ENCODE peak calls at places on chromosomes 13 and 19, in ten cellular contexts. W is cardiac muscle cell; Y is CD8-positive, alpha-beta memory T cell; I is stomach; V is astrocyte; Q is sigmoid colon; B is mammary epithelial cell; O is left ventricle myocardium inferior; A is osteoblast; K is pancreas. R is an unnamed sample.

GRCh38 chr19:9323557-9323918 is 441 bp upstream of the ZNF559 start:
- DNase-seq in W (peak; percentile 91), Y (peak; percentile 52), I (peak; percentile 55), V (peak; percentile 80), Q (peak; percentile 85), B (peak; percentile 69), O (peak; percentile 67), A (peak; percentile 70), K (peak; percentile 49), R (peak; percentile 77)

GRCh38 chr13:74134777-74135305 is 637 bp upstream of the KLF12 start:
- DNase-seq in W (no peak), Y (peak; percentile 61), I (peak; percentile 67), V (no peak), Q (peak; percentile 74), B (no peak), O (peak; percentile 66), A (peak; percentile 86), K (peak; percentile 41), R (no peak)

GRCh38 chr19:51012661-51013190 is 6.8 kb downstream of the KLK10 start:
- DNase-seq in W (no peak), Y (no peak), I (no peak), V (no peak), Q (no peak), B (no peak), O (no peak), A (peak; percentile 42), K (no peak), R (no peak)

GRCh38 chr13:110913322-110913721 is 1.5 kb downstream of the ANKRD10 start:
- DNase-seq in W (no peak), Y (no peak), I (peak; percentile 33), V (peak; percentile 20), Q (no peak), B (peak; percentile 49), O (no peak), A (no peak), K (no peak), R (no peak)

GRCh38 chr13:44605275-44605674 is 29.1 kb upstream of the TSC22D1 start:
- DNase-seq in W (peak; percentile 6), Y (no peak), I (no peak), V (no peak), Q (no peak), B (no peak), O (no peak), A (no peak), K (no peak), R (no peak)

GRCh38 chr13:22369840-22370239 is 699.0 kb downstream of the FGF9 start:
- DNase-seq in W (no peak), Y (no peak), I (no peak), V (no peak), Q (no peak), B (no peak), O (no peak), A (no peak), K (no peak), R (no peak)

GRCh38 chr13:102609696-102610095 is 12.9 kb downstream of the TPP2 start:
- DNase-seq in W (no peak), Y (no peak), I (no peak), V (no peak), Q (no peak), B (no peak), O (no peak), A (no peak), K (no peak), R (no peak)

GRCh38 chr13:59755647-59756290 is 408.0 kb downstream of the DIAPH3 start:
- DNase-seq in W (no peak), Y (no peak), I (no peak), V (no peak), Q (no peak), B (peak; percentile 72), O (no peak), A (peak; percentile 49), K (no peak), R (no peak)

GRCh38 chr13:100209857-100210580 is 121.1 kb downstream of the PCCA start:
- DNase-seq in W (peak; percentile 60), Y (no peak), I (no peak), V (peak; percentile 85), Q (no peak), B (peak; percentile 76), O (no peak), A (peak; percentile 41), K (no peak), R (no peak)

GRCh38 chr19:28500982-28501633 is 711.8 kb downstream of the UQCRFS1 start:
- DNase-seq in W (no peak), Y (no peak), I (no peak), V (no peak), Q (peak; percentile 34), B (no peak), O (no peak), A (no peak), K (no peak), R (no peak)

GRCh38 chr19:15251010-15251748 is 18.9 kb upstream of the EPHX3 start:
- DNase-seq in W (peak; percentile 69), Y (no peak), I (no peak), V (peak; percentile 85), Q (no peak), B (no peak), O (no peak), A (peak; percentile 89), K (no peak), R (peak; percentile 64)

GRCh38 chr13:111905609-111905945 is 161.4 kb upstream of the SOX1 start:
- DNase-seq in W (no peak), Y (no peak), I (no peak), V (no peak), Q (no peak), B (no peak), O (no peak), A (no peak), K (no peak), R (peak; percentile 11)

DNA sequence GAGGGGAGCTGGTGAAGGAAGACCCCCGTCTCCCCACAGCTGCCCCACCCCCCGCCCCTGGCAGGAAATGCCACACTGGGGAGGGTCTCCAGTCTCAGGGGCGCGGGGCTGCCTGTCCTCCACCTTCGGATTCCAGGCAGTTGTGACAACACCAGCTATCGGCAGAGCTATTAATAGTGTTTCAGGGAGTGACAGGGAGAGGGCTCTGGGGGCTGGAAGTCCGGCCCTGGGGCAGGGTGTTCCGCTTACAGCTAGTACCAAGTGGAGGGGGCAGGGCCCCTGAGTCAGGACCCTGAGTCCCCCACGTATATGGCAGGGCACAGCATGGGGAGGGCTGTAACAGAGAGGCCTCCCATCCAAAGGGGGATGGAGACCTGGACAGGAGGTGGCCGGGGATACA is 4.1 kb downstream of the SIX5 start:
- DNase-seq in W (no peak), Y (no peak), I (no peak), V (no peak), Q (peak; percentile 66), B (no peak), O (peak; percentile 66), A (no peak), K (peak; percentile 35), R (no peak)
- H3K4me1 ChIP-seq in W (peaks cover 48% of the 10 kb centered on the region), Y (no peaks in the 10 kb centered on the region), I (peaks cover 44% of the 10 kb centered on the region), V (peaks cover 32% of the 10 kb centered on the region), Q (peaks cover 43% of the 10 kb centered on the region), B (peaks cover 28% of the 10 kb centered on the region), O (peaks cover 60% of the 10 kb centered on the region), A (peaks cover 18% of the 10 kb centered on the region), K (peaks cover 17% of the 10 kb centered on the region), R (peaks cover 63% of the 10 kb centered on the region)

GRCh38 chr19:18682807-18683108 is 722 bp upstream of the CRTC1 start:
- DNase-seq in W (no peak), Y (no peak), I (no peak), V (no peak), Q (no peak), B (no peak), O (no peak), A (peak; percentile 77), K (no peak), R (no peak)

GRCh38 chr19:18683955-18684641 is 618 bp downstream of the CRTC1 start:
- DNase-seq in W (no peak), Y (no peak), I (no peak), V (no peak), Q (no peak), B (no peak), O (no peak), A (peak; percentile 59), K (peak; percentile 54), R (no peak)

GRCh38 chr19:18683109-18683954 is at the start of gene CRTC1:
- DNase-seq in W (peak; percentile 91), Y (peak; percentile 90), I (peak; percentile 90), V (peak; percentile 44), Q (peak; percentile 94), B (peak; percentile 75), O (peak; percentile 86), A (peak; percentile 100), K (peak; percentile 92), R (peak; percentile 78)

GRCh38 chr19:18685597-18686164 is 2.2 kb downstream of the CRTC1 start:
- DNase-seq in W (peak; percentile 22), Y (no peak), I (no peak), V (no peak), Q (no peak), B (no peak), O (no peak), A (peak; percentile 75), K (no peak), R (no peak)

GRCh38 chr19:18684642-18684993 is 1.1 kb downstream of the CRTC1 start:
- DNase-seq in W (no peak), Y (no peak), I (no peak), V (no peak), Q (no peak), B (no peak), O (no peak), A (peak; percentile 55), K (no peak), R (no peak)
- H3K4me3 ChIP-seq in W (no peak overlapping the region), Y (peak overlapping the region; percentile 74), I (peak overlapping the region; percentile 61), V (no peak overlapping the region), Q (no peak overlapping the region), B (no peak overlapping the region), O (peak overlapping the region; percentile 70), A (peak overlapping the region; percentile 83), K (peak overlapping the region; percentile 51), R (no peak overlapping the region)

DNA sequence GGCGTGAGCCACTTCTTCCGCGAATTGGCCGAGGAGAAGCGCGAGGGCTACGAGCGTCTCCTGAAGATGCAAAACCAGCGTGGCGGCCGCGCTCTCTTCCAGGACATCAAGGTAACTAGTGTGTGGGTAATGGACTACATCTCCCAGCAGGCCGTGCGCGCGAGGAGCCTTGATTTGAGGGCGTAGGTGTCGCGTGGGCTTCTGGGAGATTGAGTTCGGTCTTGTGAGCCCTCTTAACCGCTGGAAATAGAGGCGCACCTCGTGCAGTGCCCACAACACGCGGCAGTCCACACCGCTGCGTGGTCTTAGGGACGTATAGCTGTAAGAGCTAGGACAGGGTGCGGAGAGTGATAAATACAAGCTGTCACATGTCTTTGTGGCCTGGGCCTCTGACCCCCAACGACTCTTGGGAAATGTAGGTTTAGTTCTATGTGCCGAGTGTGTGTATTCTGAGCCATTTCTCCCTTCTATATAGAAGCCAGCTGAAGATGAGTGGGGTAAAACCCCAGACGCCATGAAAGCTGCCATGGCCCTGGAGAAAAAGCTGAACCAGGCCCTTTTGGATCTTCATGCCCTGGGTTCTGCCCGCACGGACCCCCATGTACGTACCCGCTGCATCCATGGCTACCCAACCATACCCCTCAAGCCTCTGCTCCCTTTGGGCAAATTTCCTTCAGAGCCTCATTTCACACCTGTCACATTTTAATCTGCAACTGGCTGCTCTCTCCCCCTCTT is 864 bp downstream of the FTL start:
- DNase-seq in W (peak; percentile 78), Y (peak; percentile 82), I (peak; percentile 87), V (peak; percentile 69), Q (peak; percentile 94), B (peak; percentile 88), O (peak; percentile 89), A (peak; percentile 87), K (peak; percentile 87), R (peak; percentile 88)
- H3K4me1 ChIP-seq in W (peaks cover 19% of the 10 kb centered on the region), Y (peaks cover 42% of the 10 kb centered on the region), I (peaks cover 75% of the 10 kb centered on the region), V (peaks cover 40% of the 10 kb centered on the region), Q (peaks cover 44% of the 10 kb centered on the region), B (peaks cover 27% of the 10 kb centered on the region), O (peaks cover 85% of the 10 kb centered on the region), A (peaks cover 36% of the 10 kb centered on the region), K (peaks cover 15% of the 10 kb centered on the region), R (peaks cover 66% of the 10 kb centered on the region)

GRCh38 chr19:4518345-4519171 is at the start of gene PLIN4:
- DNase-seq in W (peak; percentile 94), Y (no peak), I (peak; percentile 89), V (peak; percentile 4), Q (peak; percentile 97), B (peak; percentile 43), O (peak; percentile 85), A (peak; percentile 95), K (peak; percentile 74), R (peak; percentile 73)
- H3K4me3 ChIP-seq in W (no peak within 1 kb of the TSS), Y (no peak within 1 kb of the TSS), I (peak within 1 kb of the TSS; percentile 39), V (no peak within 1 kb of the TSS), Q (peak within 1 kb of the TSS; percentile 61), B (peak within 1 kb of the TSS; percentile 51), O (peak within 1 kb of the TSS; percentile 74), A (no peak within 1 kb of the TSS), K (no peak within 1 kb of the TSS), R (peak within 1 kb of the TSS; percentile 66)

R was measured in right atrium auricular region.